ENCODE peak calls at places on chromosomes 16 and 17, in four cellular contexts. I is DND-41; M is T-helper 17 cell; U is activated CD4-positive, alpha-beta T cell treated with anti-CD3 and anti-CD28 coated beads, Interleukin-2, amount 50 U/mL, for 48 hours. D is an unnamed sample.
A peak's percentile ranks its signal among the peaks of the same experiment; 100 is the strongest.

GRCh38 chr17:67221062-67221998 is 23.7 kb downstream of the HELZ start:
- DNase-seq in M (no peak), U (no peak), I (peak; percentile 35), D (peak; percentile 92)

GRCh38 chr17:11506635-11507034 is 91.6 kb upstream of the DNAH9 start:
- DNase-seq in U (no peak), I (peak; percentile 58), M (no peak), D (no peak)

GRCh38 chr17:12546983-12547382 is 118.7 kb upstream of the MYOCD start:
- DNase-seq in U (no peak), M (no peak), I (no peak), D (no peak)

GRCh38 chr16:50595854-50596253 is 47.7 kb downstream of the NKD1 start:
- DNase-seq in M (no peak), U (no peak), I (no peak), D (no peak)

GRCh38 chr17:50601789-50602375 is 32.8 kb upstream of the ABCC3 start:
- DNase-seq in I (no peak), U (no peak), M (no peak), D (no peak)

GRCh38 chr16:75318737-75319136 is 67.3 kb upstream of the BCAR1 start:
- DNase-seq in M (no peak), U (no peak), I (no peak), D (no peak)

GRCh38 chr17:17363638-17364337 is 60.6 kb downstream of the NT5M start:
- DNase-seq in M (no peak), U (no peak), I (no peak), D (no peak)

GRCh38 chr17:57849874-57850754 is at the start of gene MRPS23:
- DNase-seq in I (peak; percentile 98), M (peak; percentile 89), U (peak; percentile 96), D (peak; percentile 96)

GRCh38 chr17:50858486-50859225 is 7.5 kb downstream of the TOB1 start:
- DNase-seq in U (no peak), I (no peak), M (no peak), D (no peak)

D was measured in Kasumi-1.